ENCODE peak calls at places on chromosomes 11 and 22, in five cellular contexts. One of them, this sample, is unnamed.

GRCh38 chr11:134332189-134332631 is 422 bp downstream of the GLB1L2 start:
- DNase-seq in heart right ventricle: no peak
- DNase-seq in dorsolateral prefrontal cortex: no peak
- DNase-seq in astrocyte: no peak
- DNase-seq in fibroblast of mammary gland: no peak
- DNase-seq in this sample: no peak

GRCh38 chr22:17953147-17953546 is 71.2 kb downstream of the MICAL3 start:
- DNase-seq in astrocyte: no peak
- DNase-seq in dorsolateral prefrontal cortex: no peak
- DNase-seq in heart right ventricle: no peak
- DNase-seq in fibroblast of mammary gland: no peak
- DNase-seq in this sample: no peak

GRCh38 chr11:66856496-66857233 is at the start of gene LRFN4:
- DNase-seq in fibroblast of mammary gland: no peak
- DNase-seq in dorsolateral prefrontal cortex: no peak
- DNase-seq in heart right ventricle: no peak
- DNase-seq in astrocyte: no peak
- DNase-seq in this sample: no peak

GRCh38 chr11:3944198-3944597 is 88.7 kb downstream of the STIM1 start:
- DNase-seq in astrocyte: peak
- DNase-seq in fibroblast of mammary gland: peak
- DNase-seq in dorsolateral prefrontal cortex: peak
- DNase-seq in heart right ventricle: no peak
- DNase-seq in this sample: no peak

GRCh38 chr11:126257764-126258163 is 10.9 kb downstream of the SRPRA start:
- DNase-seq in dorsolateral prefrontal cortex: no peak
- DNase-seq in fibroblast of mammary gland: peak
- DNase-seq in heart right ventricle: no peak
- DNase-seq in astrocyte: peak
- DNase-seq in this sample: no peak

GRCh38 chr11:120334894-120335462 is 1.2 kb upstream of the ARHGEF12 start:
- DNase-seq in heart right ventricle: peak
- DNase-seq in astrocyte: peak
- DNase-seq in fibroblast of mammary gland: peak
- DNase-seq in dorsolateral prefrontal cortex: no peak
- DNase-seq in this sample: peak

GRCh38 chr11:111069076-111069475 is 176.4 kb upstream of the POU2AF2 start:
- DNase-seq in heart right ventricle: no peak
- DNase-seq in astrocyte: peak
- DNase-seq in fibroblast of mammary gland: peak
- DNase-seq in dorsolateral prefrontal cortex: no peak
- DNase-seq in this sample: no peak

GRCh38 chr11:2561283-2562180 is 116.7 kb downstream of the KCNQ1 start:
- DNase-seq in dorsolateral prefrontal cortex: peak
- DNase-seq in heart right ventricle: no peak
- DNase-seq in fibroblast of mammary gland: no peak
- DNase-seq in astrocyte: no peak
- DNase-seq in this sample: no peak

GRCh38 chr11:8713760-8714159 is 31.2 kb downstream of the RPL27A start:
- DNase-seq in heart right ventricle: no peak
- DNase-seq in astrocyte: no peak
- DNase-seq in dorsolateral prefrontal cortex: no peak
- DNase-seq in fibroblast of mammary gland: no peak
- DNase-seq in this sample: no peak

GRCh38 chr11:3796346-3796745 is 1.0 kb downstream of the NUP98 start:
- DNase-seq in heart right ventricle: no peak
- DNase-seq in astrocyte: no peak
- DNase-seq in dorsolateral prefrontal cortex: no peak
- DNase-seq in fibroblast of mammary gland: no peak
- DNase-seq in this sample: no peak

GRCh38 chr11:34366522-34366921 is 8.7 kb upstream of the ABTB2 start:
- DNase-seq in astrocyte: no peak
- DNase-seq in heart right ventricle: no peak
- DNase-seq in dorsolateral prefrontal cortex: no peak
- DNase-seq in fibroblast of mammary gland: peak
- DNase-seq in this sample: peak

GRCh38 chr11:3161309-3161708 is 3.8 kb downstream of the OSBPL5 start:
- DNase-seq in heart right ventricle: no peak
- DNase-seq in astrocyte: no peak
- DNase-seq in fibroblast of mammary gland: peak
- DNase-seq in dorsolateral prefrontal cortex: peak
- DNase-seq in this sample: no peak

GRCh38 chr22:41360126-41360525 is 21.6 kb upstream of the TEF start:
- DNase-seq in heart right ventricle: no peak
- DNase-seq in dorsolateral prefrontal cortex: no peak
- DNase-seq in fibroblast of mammary gland: no peak
- DNase-seq in astrocyte: no peak
- DNase-seq in this sample: no peak
- TF ChIP-seq CTCF in heart right ventricle: no peak
- TF ChIP-seq CTCF in dorsolateral prefrontal cortex: no peak
- TF ChIP-seq CTCF in fibroblast of mammary gland: no peak
- TF ChIP-seq CTCF in astrocyte: no peak
- TF ChIP-seq CTCF in this sample: no peak

GRCh38 chr11:36010010-36010740 is 66.3 kb downstream of the LDLRAD3 start:
- DNase-seq in fibroblast of mammary gland: peak
- DNase-seq in heart right ventricle: no peak
- DNase-seq in dorsolateral prefrontal cortex: no peak
- DNase-seq in astrocyte: no peak
- DNase-seq in this sample: peak
- H3K4me3 ChIP-seq in fibroblast of mammary gland: no peak
- H3K4me3 ChIP-seq in heart right ventricle: no peak
- H3K4me3 ChIP-seq in dorsolateral prefrontal cortex: no peak
- H3K4me3 ChIP-seq in astrocyte: peak
- H3K4me3 ChIP-seq in this sample: no peak

DNA sequence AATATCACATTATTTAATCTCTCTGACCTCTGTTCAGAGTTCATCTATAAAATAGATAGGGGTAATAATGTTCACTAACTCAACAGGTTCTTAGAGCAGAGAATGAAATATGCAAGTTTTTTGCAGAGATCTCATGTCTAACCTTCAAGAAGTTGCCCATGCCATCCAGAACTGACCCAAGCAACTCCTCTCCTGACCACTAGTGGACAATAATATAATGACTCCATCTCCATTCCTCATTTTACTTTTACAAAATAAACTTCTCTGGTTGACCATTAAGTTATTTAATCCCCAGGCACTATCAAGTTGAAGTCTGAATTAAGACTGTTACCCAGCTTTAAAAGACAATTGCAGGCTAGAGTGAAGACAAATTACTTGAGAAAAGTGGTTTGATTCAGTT is 382.6 kb downstream of the KCNA4 start:
- DNase-seq in fibroblast of mammary gland: no peak
- DNase-seq in astrocyte: no peak
- DNase-seq in heart right ventricle: no peak
- DNase-seq in dorsolateral prefrontal cortex: no peak
- DNase-seq in this sample: no peak
- TF ChIP-seq CTCF in fibroblast of mammary gland: peak
- TF ChIP-seq CTCF in astrocyte: peak
- TF ChIP-seq CTCF in heart right ventricle: peak
- TF ChIP-seq CTCF in dorsolateral prefrontal cortex: no peak
- TF ChIP-seq CTCF in this sample: peak

DNA sequence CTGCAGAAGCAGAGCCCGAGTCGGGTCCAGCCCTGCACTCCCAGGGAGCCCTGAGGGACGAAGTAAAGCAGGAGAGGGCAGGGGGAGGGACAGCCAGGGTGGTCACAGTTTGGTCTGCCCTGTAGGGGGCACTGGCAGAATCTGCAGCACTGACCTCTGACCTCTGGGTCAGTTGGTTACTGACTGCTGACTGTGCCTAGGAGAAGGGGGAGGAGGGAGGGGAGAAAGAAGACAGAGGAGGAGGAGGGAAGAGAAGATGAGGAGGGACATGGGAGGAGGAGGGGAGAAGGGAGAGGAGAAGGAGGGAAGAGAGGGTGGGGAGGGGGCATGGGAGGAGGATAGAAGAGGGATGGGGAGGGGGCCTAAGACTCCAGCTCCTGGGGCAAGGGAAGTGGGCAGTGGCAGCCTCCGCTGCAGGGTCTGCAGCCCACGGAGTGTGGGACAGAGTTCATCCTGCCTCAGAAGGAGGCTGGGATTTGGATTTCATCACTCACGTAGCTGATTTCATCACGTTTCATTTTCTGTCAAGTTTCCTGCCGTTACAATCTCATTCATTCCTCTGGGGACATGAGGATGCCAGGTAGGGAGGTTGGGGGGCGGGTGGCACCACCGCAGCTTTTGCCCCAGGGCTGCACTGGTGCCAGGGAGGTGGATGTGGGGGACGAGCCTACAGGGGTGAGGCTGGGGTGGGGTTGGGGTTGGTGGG is 55.2 kb downstream of the FLRT1 start:
- DNase-seq in fibroblast of mammary gland: peak
- DNase-seq in astrocyte: no peak
- DNase-seq in heart right ventricle: no peak
- DNase-seq in dorsolateral prefrontal cortex: no peak
- DNase-seq in this sample: no peak
- H3K4me3 ChIP-seq in fibroblast of mammary gland: no peak
- H3K4me3 ChIP-seq in astrocyte: no peak
- H3K4me3 ChIP-seq in heart right ventricle: no peak
- H3K4me3 ChIP-seq in dorsolateral prefrontal cortex: no peak
- H3K4me3 ChIP-seq in this sample: no peak

DNA sequence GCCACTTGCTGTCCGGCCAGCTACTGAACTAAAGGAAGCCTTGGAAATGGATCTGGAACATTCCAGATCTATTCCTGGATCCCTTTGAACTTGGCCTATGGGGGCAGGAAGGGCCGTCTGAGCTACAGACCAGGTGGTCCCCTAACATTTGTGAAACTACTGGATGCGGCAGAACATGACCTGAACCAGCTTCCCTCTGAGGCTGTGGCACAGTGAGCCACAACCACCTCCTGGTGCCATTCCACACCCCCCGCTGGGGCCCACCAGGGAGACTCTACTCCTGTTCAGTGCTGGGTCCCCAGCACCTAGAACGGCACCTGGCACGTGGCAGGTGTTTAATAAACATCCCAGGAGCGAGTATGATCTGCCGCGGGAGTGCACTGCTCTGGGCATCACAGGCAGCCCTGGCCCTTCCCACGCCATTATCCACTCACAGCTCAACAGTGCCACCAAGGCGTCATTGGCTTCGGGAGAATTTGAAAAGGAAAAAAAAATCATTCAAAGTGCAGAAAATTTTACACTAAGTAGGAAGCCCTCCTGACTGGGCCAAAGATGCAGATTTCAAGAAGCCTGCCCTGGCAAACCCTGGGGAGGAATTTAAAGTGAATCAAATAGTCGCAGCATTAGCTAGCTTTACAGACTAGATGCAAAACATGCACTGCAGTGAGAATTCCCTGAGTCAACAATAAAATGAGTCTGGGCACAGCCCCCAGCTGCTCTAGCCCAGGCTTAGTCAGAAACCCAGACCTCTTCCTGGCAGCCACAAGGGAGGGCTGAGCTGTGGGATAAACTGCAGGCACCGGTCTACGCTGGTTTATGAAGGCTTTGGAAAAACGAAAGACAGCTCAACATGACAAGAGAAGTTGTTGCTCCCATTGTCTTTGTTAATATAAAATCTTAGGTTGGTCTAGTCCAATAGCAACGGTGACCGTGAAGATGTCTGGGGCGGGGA is 14.3 kb upstream of the EFCAB6 start:
- DNase-seq in dorsolateral prefrontal cortex: no peak
- DNase-seq in astrocyte: peak
- DNase-seq in heart right ventricle: no peak
- DNase-seq in fibroblast of mammary gland: peak
- DNase-seq in this sample: no peak
- TF ChIP-seq CTCF in dorsolateral prefrontal cortex: peak
- TF ChIP-seq CTCF in astrocyte: peak
- TF ChIP-seq CTCF in heart right ventricle: peak
- TF ChIP-seq CTCF in fibroblast of mammary gland: peak
- TF ChIP-seq CTCF in this sample: peak

DNA sequence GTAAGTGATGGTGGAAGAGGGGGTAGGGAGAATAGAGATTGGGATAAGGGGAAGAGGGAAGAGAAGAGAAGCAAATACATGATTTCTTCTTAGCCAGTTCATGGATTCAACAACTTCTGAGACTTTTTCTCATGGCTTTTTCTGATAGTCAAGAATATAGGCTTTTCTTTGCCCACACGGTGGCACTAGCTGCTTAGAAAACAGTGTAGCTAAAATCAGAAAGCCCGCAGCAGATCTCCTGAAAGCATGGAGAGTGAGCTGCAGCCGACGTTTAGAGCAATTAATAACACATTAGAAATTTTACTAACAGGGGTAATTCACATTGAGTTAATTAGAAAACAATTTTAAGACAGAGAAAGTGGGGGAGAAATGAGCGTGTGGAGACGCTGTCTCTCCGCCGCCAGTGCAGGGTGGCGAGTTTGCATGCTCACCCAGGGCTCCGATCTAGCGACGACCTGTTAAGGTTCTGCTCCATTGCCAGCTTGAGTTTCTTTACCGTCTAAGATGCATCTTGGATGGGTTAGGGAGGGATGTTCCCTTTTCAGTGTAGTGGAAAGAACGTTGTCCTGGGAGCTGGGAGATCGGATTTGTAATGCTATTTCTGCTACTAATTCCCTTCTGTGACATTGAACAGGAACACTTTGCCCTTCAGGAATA is 3.3 kb upstream of the RAG1 start:
- DNase-seq in astrocyte: peak
- DNase-seq in heart right ventricle: peak
- DNase-seq in dorsolateral prefrontal cortex: no peak
- DNase-seq in fibroblast of mammary gland: peak
- DNase-seq in this sample: peak
- H3K4me3 ChIP-seq in astrocyte: peak
- H3K4me3 ChIP-seq in heart right ventricle: peak
- H3K4me3 ChIP-seq in dorsolateral prefrontal cortex: peak
- H3K4me3 ChIP-seq in fibroblast of mammary gland: no peak
- H3K4me3 ChIP-seq in this sample: peak

GRCh38 chr22:46132830-46133587 is 17.3 kb upstream of the PPARA start:
- DNase-seq in astrocyte: no peak
- DNase-seq in heart right ventricle: no peak
- DNase-seq in dorsolateral prefrontal cortex: no peak
- DNase-seq in fibroblast of mammary gland: no peak
- DNase-seq in this sample: no peak

GRCh38 chr22:46128606-46129005 is 21.7 kb upstream of the PPARA start:
- DNase-seq in dorsolateral prefrontal cortex: no peak
- DNase-seq in fibroblast of mammary gland: no peak
- DNase-seq in astrocyte: no peak
- DNase-seq in heart right ventricle: no peak
- DNase-seq in this sample: no peak

GRCh38 chr22:46133588-46133855 is 16.8 kb upstream of the PPARA start:
- DNase-seq in fibroblast of mammary gland: no peak
- DNase-seq in dorsolateral prefrontal cortex: no peak
- DNase-seq in heart right ventricle: no peak
- DNase-seq in astrocyte: no peak
- DNase-seq in this sample: no peak

GRCh38 chr22:46129390-46130041 is 20.8 kb upstream of the PPARA start:
- DNase-seq in astrocyte: no peak
- DNase-seq in fibroblast of mammary gland: no peak
- DNase-seq in dorsolateral prefrontal cortex: no peak
- DNase-seq in heart right ventricle: peak
- DNase-seq in this sample: no peak

DNA sequence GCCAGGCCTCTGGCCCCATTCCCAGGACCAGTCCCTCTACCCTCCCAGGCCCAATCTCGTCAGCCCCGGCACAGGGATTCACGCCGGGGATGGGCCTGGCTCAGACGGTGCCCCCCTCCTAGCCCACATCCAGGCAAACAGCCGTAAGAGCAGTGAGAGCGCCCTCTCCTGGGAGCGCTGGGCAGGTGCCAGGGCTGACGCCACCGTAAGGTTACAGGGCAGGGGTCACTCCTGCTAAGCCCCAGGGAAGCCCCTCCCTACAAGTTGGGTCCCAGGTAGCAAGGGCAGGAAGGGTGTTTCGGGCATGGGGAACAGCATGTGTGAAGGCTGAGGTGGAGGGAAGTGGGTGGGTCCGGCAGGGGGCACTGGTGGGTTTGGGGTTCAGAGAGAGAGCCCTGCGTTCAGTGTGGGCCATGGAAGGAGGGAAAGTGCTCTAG is 19.2 kb upstream of the PPARA start:
- DNase-seq in heart right ventricle: no peak
- DNase-seq in dorsolateral prefrontal cortex: no peak
- DNase-seq in fibroblast of mammary gland: no peak
- DNase-seq in astrocyte: no peak
- DNase-seq in this sample: no peak
- TF ChIP-seq CTCF in heart right ventricle: no peak
- TF ChIP-seq CTCF in dorsolateral prefrontal cortex: no peak
- TF ChIP-seq CTCF in fibroblast of mammary gland: peak
- TF ChIP-seq CTCF in astrocyte: peak
- TF ChIP-seq CTCF in this sample: peak